ENCODE peak calls at places on chromosomes 12 and 14, in six cellular contexts. T, E, I, A, F and N are unnamed samples.

GRCh38 chr14:95290769-95291440 is 28.8 kb downstream of the CLMN start:
- DNase-seq in T (peak; percentile 81), E (no peak), I (no peak), A (peak; percentile 88), F (peak; percentile 89), N (peak; percentile 81)

GRCh38 chr12:9380650-9381049 is 172.5 kb upstream of the PZP start:
- DNase-seq in T (no peak), E (no peak), I (no peak), A (no peak), F (no peak), N (no peak)

GRCh38 chr12:78035913-78036658 is 205.4 kb downstream of the NAV3 start:
- DNase-seq in T (no peak), E (no peak), I (no peak), A (peak; percentile 21), F (peak; percentile 25), N (no peak)

GRCh38 chr14:37553935-37554550 is 41.0 kb downstream of the FOXA1 start:
- DNase-seq in T (no peak), E (no peak), I (no peak), A (no peak), F (no peak), N (no peak)

GRCh38 chr12:120224304-120225199 is 23.6 kb upstream of the RPLP0 start:
- DNase-seq in T (peak; percentile 83), E (no peak), I (peak; percentile 65), A (no peak), F (peak; percentile 87), N (no peak)

GRCh38 chr14:42469637-42470426 is 863.2 kb downstream of the LRFN5 start:
- DNase-seq in T (no peak), E (no peak), I (no peak), A (no peak), F (no peak), N (no peak)

GRCh38 chr14:96098309-96098998 is 59.3 kb downstream of the C14orf132 start:
- DNase-seq in T (peak; percentile 72), E (no peak), I (no peak), A (peak; percentile 53), F (peak; percentile 63), N (peak; percentile 40)

GRCh38 chr14:100708349-100709217 is 18.1 kb upstream of the DLK1 start:
- DNase-seq in T (peak; percentile 86), E (no peak), I (no peak), A (peak; percentile 50), F (peak; percentile 22), N (peak; percentile 53)

GRCh38 chr14:93299831-93300230 is 33.0 kb downstream of the BTBD7 start:
- DNase-seq in T (no peak), E (no peak), I (no peak), A (no peak), F (no peak), N (no peak)

GRCh38 chr12:48969847-48970701 is 1.5 kb downstream of the WNT10B start:
- DNase-seq in T (no peak), E (no peak), I (peak; percentile 34), A (no peak), F (no peak), N (no peak)

GRCh38 chr12:32497864-32498263 is 98.5 kb downstream of the FGD4 start:
- DNase-seq in T (no peak), E (no peak), I (no peak), A (no peak), F (no peak), N (no peak)

GRCh38 chr12:5789469-5789968 is 155.5 kb downstream of the ANO2 start:
- DNase-seq in T (no peak), E (no peak), I (no peak), A (no peak), F (no peak), N (no peak)

GRCh38 chr14:55123101-55123500 is 6.0 kb upstream of the LGALS3 start:
- DNase-seq in T (no peak), E (peak; percentile 88), I (no peak), A (no peak), F (no peak), N (no peak)

GRCh38 chr14:100070310-100070709 is 5.1 kb downstream of the EVL start:
- DNase-seq in T (no peak), E (no peak), I (no peak), A (no peak), F (no peak), N (no peak)

GRCh38 chr14:100850841-100851585 is 25.1 kb downstream of the MEG3 start:
- DNase-seq in T (peak; percentile 95), E (no peak), I (peak; percentile 63), A (peak; percentile 79), F (peak; percentile 28), N (peak; percentile 78)

GRCh38 chr12:49864817-49865090 is 21.8 kb upstream of the BCDIN3D start:
- DNase-seq in T (no peak), E (no peak), I (no peak), A (no peak), F (no peak), N (no peak)

GRCh38 chr14:75972729-75973480 is 8.9 kb downstream of the TGFB3 start:
- DNase-seq in T (no peak), E (no peak), I (no peak), A (no peak), F (no peak), N (no peak)

GRCh38 chr12:127519766-127520165 is 747.2 kb upstream of the TMEM132C start:
- DNase-seq in T (no peak), E (no peak), I (no peak), A (no peak), F (no peak), N (no peak)

GRCh38 chr14:89417111-89417468 is at the start of gene FOXN3:
- DNase-seq in T (peak; percentile 85), E (no peak), I (peak; percentile 92), A (peak; percentile 75), F (peak; percentile 91), N (peak; percentile 95)

GRCh38 chr12:72057330-72057911 is 118.8 kb downstream of the TPH2 start:
- DNase-seq in T (peak; percentile 46), E (peak; percentile 5), I (no peak), A (peak; percentile 73), F (peak; percentile 87), N (no peak)

GRCh38 chr14:58639842-58640484 is 2.2 kb downstream of the DACT1 start:
- DNase-seq in T (peak; percentile 53), E (peak; percentile 68), I (peak; percentile 45), A (peak; percentile 84), F (peak; percentile 75), N (no peak)

GRCh38 chr14:21054123-21054767 is 3.4 kb upstream of the RNASE8 start:
- DNase-seq in T (peak; percentile 59), E (no peak), I (no peak), A (no peak), F (no peak), N (no peak)

GRCh38 chr12:111699-112591 is 45.4 kb downstream of the IQSEC3 start:
- DNase-seq in T (no peak), E (no peak), I (no peak), A (no peak), F (no peak), N (no peak)

GRCh38 chr12:23950011-23950774 is 723 bp upstream of the SOX5 start:
- DNase-seq in T (no peak), E (no peak), I (peak; percentile 26), A (peak; percentile 18), F (peak; percentile 18), N (no peak)

GRCh38 chr14:100526632-100527031 is 60.6 kb downstream of the BEGAIN start:
- DNase-seq in T (no peak), E (no peak), I (no peak), A (no peak), F (no peak), N (no peak)

GRCh38 chr12:30816742-30817465 is 62.2 kb upstream of the CAPRIN2 start:
- DNase-seq in T (no peak), E (no peak), I (no peak), A (no peak), F (no peak), N (no peak)

GRCh38 chr12:93441111-93441616 is 583 bp downstream of the UBE2N start:
- DNase-seq in T (peak; percentile 52), E (no peak), I (peak; percentile 48), A (no peak), F (no peak), N (peak; percentile 65)

GRCh38 chr12:105256011-105256410 is 20.0 kb upstream of the APPL2 start:
- DNase-seq in T (no peak), E (no peak), I (no peak), A (no peak), F (no peak), N (no peak)

GRCh38 chr12:62732861-62733427 is 202.0 kb downstream of the PPM1H start:
- DNase-seq in T (peak; percentile 74), E (no peak), I (peak; percentile 34), A (no peak), F (no peak), N (no peak)

GRCh38 chr14:55697358-55697985 is 117.5 kb downstream of the KTN1 start:
- DNase-seq in T (no peak), E (no peak), I (no peak), A (no peak), F (no peak), N (no peak)

GRCh38 chr12:80770958-80771357 is 54.2 kb downstream of the MYF5 start:
- DNase-seq in T (no peak), E (no peak), I (no peak), A (no peak), F (no peak), N (no peak)

GRCh38 chr12:1206118-1206734 is 215.2 kb downstream of the ERC1 start:
- DNase-seq in T (no peak), E (no peak), I (no peak), A (no peak), F (no peak), N (no peak)

GRCh38 chr14:64918216-64918615 is 4.0 kb downstream of the CHURC1 start:
- DNase-seq in T (no peak), E (no peak), I (no peak), A (no peak), F (no peak), N (no peak)

GRCh38 chr12:78096909-78097597 is 266.4 kb downstream of the NAV3 start:
- DNase-seq in T (no peak), E (no peak), I (no peak), A (no peak), F (no peak), N (no peak)